ENCODE peak calls at places on chromosomes 4 and X, in ten cellular contexts. X, U, B, A, L, M, H, D, O and T are unnamed samples.

GRCh38 chr4:53702334-53703266 is 111.3 kb upstream of the LNX1 start:
- DNase-seq in X (peak), U (peak), B (peak), A (peak), L (peak), M (peak), H (peak), D (peak), O (peak), T (peak)

GRCh38 chr4:181855307-181855706 is 387.9 kb upstream of the TENM3 start:
- DNase-seq in X (peak), U (no peak), B (no peak), A (no peak), L (no peak), M (no peak), H (no peak), D (no peak), O (no peak), T (no peak)

GRCh38 chrX:41689711-41690110 is 938 bp downstream of the GPR34 start:
- DNase-seq in X (peak), U (no peak), B (no peak), A (no peak), L (no peak), M (no peak), H (no peak), D (no peak), O (peak), T (no peak)

GRCh38 chrX:48021026-48021900 is 14.5 kb downstream of the SPACA5 start:
- DNase-seq in X (peak), U (peak), B (peak), A (peak), L (peak), M (peak), H (peak), D (peak), O (peak), T (peak)

GRCh38 chr4:5220028-5220427 is 168.7 kb downstream of the STK32B start:
- DNase-seq in X (peak), U (no peak), B (no peak), A (peak), L (no peak), M (peak), H (no peak), D (no peak), O (peak), T (no peak)

GRCh38 chrX:1661048-1661921 is 46.4 kb downstream of the ASMT start:
- DNase-seq in X (no peak), U (no peak), B (peak), A (peak), L (peak), M (no peak), H (no peak), D (peak), O (no peak), T (no peak)

GRCh38 chr4:94925764-94926347 is 168.1 kb downstream of the BMPR1B start:
- DNase-seq in X (no peak), U (no peak), B (no peak), A (no peak), L (no peak), M (peak), H (no peak), D (no peak), O (no peak), T (no peak)

GRCh38 chr4:33453436-33453835 is 2733.3 kb downstream of the PCDH7 start:
- DNase-seq in X (no peak), U (no peak), B (no peak), A (no peak), L (peak), M (no peak), H (no peak), D (no peak), O (no peak), T (no peak)

GRCh38 chr4:48761286-48761685 is 18.8 kb downstream of the FRYL start:
- DNase-seq in X (no peak), U (no peak), B (no peak), A (no peak), L (no peak), M (no peak), H (no peak), D (no peak), O (no peak), T (no peak)

GRCh38 chr4:97215426-97215825 is 927.9 kb downstream of the STPG2 start:
- DNase-seq in X (no peak), U (no peak), B (no peak), A (no peak), L (no peak), M (no peak), H (no peak), D (no peak), O (no peak), T (no peak)

GRCh38 chrX:69238960-69239231 is 73.6 kb upstream of the PJA1 start:
- DNase-seq in X (no peak), U (no peak), B (no peak), A (no peak), L (no peak), M (no peak), H (no peak), D (no peak), O (no peak), T (no peak)

GRCh38 chrX:39418936-39419659 is 617.8 kb downstream of the MID1IP1 start:
- DNase-seq in X (no peak), U (no peak), B (no peak), A (no peak), L (no peak), M (no peak), H (peak), D (no peak), O (peak), T (no peak)

GRCh38 chr4:183408791-183409190 is 35.6 kb upstream of the CDKN2AIP start:
- DNase-seq in X (no peak), U (no peak), B (no peak), A (peak), L (peak), M (no peak), H (no peak), D (no peak), O (no peak), T (no peak)

GRCh38 chr4:99808260-99808857 is 8.3 kb upstream of the DAPP1 start:
- DNase-seq in X (peak), U (no peak), B (peak), A (peak), L (no peak), M (peak), H (peak), D (peak), O (peak), T (peak)

GRCh38 chr4:8211737-8212581 is 12.9 kb downstream of the SH3TC1 start:
- DNase-seq in X (no peak), U (no peak), B (no peak), A (no peak), L (no peak), M (no peak), H (no peak), D (no peak), O (no peak), T (no peak)

GRCh38 chrX:150155396-150156048 is 207.6 kb upstream of the MAMLD1 start:
- DNase-seq in X (peak), U (peak), B (no peak), A (no peak), L (no peak), M (peak), H (peak), D (no peak), O (peak), T (no peak)

GRCh38 chrX:23514082-23514481 is 153.2 kb upstream of the PRDX4 start:
- DNase-seq in X (no peak), U (no peak), B (no peak), A (no peak), L (no peak), M (no peak), H (no peak), D (no peak), O (no peak), T (peak)

GRCh38 chrX:34653811-34654210 is 3.3 kb downstream of the TMEM47 start:
- DNase-seq in X (peak), U (no peak), B (no peak), A (no peak), L (no peak), M (no peak), H (no peak), D (no peak), O (no peak), T (no peak)

GRCh38 chrX:34404386-34405070 is 252.6 kb downstream of the TMEM47 start:
- DNase-seq in X (peak), U (no peak), B (no peak), A (no peak), L (no peak), M (no peak), H (no peak), D (no peak), O (peak), T (no peak)

GRCh38 chr4:145885666-145886065 is 53.0 kb downstream of the ZNF827 start:
- DNase-seq in X (no peak), U (no peak), B (no peak), A (no peak), L (no peak), M (no peak), H (no peak), D (no peak), O (no peak), T (no peak)

GRCh38 chr4:29970626-29971025 is 749.5 kb upstream of the PCDH7 start:
- DNase-seq in X (no peak), U (no peak), B (no peak), A (peak), L (no peak), M (peak), H (no peak), D (no peak), O (no peak), T (no peak)

GRCh38 chr4:104490770-104491395 is 3.8 kb downstream of the CXXC4 start:
- DNase-seq in X (peak), U (peak), B (peak), A (peak), L (peak), M (peak), H (peak), D (peak), O (peak), T (peak)

GRCh38 chrX:40192196-40192595 is 94.4 kb upstream of the BCOR start:
- DNase-seq in X (no peak), U (no peak), B (no peak), A (no peak), L (no peak), M (no peak), H (no peak), D (no peak), O (no peak), T (no peak)

GRCh38 chr4:132540797-132541196 is 608.3 kb upstream of the PCDH10 start:
- DNase-seq in X (no peak), U (no peak), B (no peak), A (no peak), L (no peak), M (no peak), H (no peak), D (no peak), O (no peak), T (no peak)

GRCh38 chr4:7778524-7779193 is 161.0 kb downstream of the AFAP1 start:
- DNase-seq in X (no peak), U (no peak), B (no peak), A (no peak), L (peak), M (no peak), H (no peak), D (no peak), O (no peak), T (peak)

GRCh38 chr4:125283702-125284279 is 31.0 kb upstream of the FAT4 start:
- DNase-seq in X (peak), U (no peak), B (no peak), A (peak), L (no peak), M (peak), H (no peak), D (peak), O (peak), T (no peak)

GRCh38 chrX:108221481-108221880 is 129.9 kb downstream of the ATG4A start:
- DNase-seq in X (no peak), U (no peak), B (no peak), A (no peak), L (no peak), M (no peak), H (no peak), D (no peak), O (no peak), T (no peak)

GRCh38 chr4:183855651-183856190 is 49.4 kb upstream of the STOX2 start:
- DNase-seq in X (no peak), U (no peak), B (no peak), A (no peak), L (no peak), M (no peak), H (no peak), D (no peak), O (no peak), T (no peak)

GRCh38 chr4:169124661-169125060 is 114.6 kb upstream of the CBR4 start:
- DNase-seq in X (no peak), U (no peak), B (no peak), A (no peak), L (no peak), M (no peak), H (no peak), D (no peak), O (no peak), T (no peak)
- TF ChIP-seq CTCF in X (no peak), U (no peak), B (no peak), A (no peak), L (no peak), M (no peak), H (no peak), D (no peak), O (no peak), T (no peak)

DNA sequence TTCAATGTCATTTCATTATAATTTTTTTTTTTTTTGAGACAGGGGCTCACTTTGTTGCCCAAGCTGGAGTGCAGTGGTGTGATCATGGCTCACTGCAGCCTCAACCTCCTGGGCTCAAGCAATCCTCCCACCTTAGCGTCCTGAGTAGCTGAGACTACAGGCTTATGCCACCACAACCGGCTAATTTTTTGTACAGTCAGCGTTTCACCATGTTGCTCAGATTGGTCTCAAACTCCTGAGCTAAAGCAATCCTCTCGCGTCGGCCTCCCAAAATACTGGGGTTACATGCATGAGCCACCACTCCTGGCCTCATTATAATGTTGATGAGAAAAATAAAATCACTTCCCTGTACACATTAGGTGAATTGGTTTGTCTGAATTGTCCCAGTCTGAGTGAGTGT is 16.9 kb downstream of the TAF7L start:
- DNase-seq in X (no peak), U (no peak), B (no peak), A (no peak), L (no peak), M (no peak), H (no peak), D (no peak), O (no peak), T (no peak)
- TF ChIP-seq CTCF in X (no peak), U (no peak), B (no peak), A (no peak), L (no peak), M (no peak), H (no peak), D (no peak), O (no peak), T (no peak)

GRCh38 chrX:17535229-17535628 is 160.2 kb downstream of the NHS start:
- DNase-seq in X (peak), U (no peak), B (no peak), A (peak), L (no peak), M (peak), H (peak), D (peak), O (peak), T (no peak)
- TF ChIP-seq CTCF in X (peak), U (peak), B (no peak), A (peak), L (peak), M (peak), H (peak), D (peak), O (peak), T (peak)

GRCh38 chrX:134931550-134931949 is 59.2 kb upstream of the SMIM10 start:
- DNase-seq in X (no peak), U (no peak), B (no peak), A (peak), L (no peak), M (peak), H (no peak), D (peak), O (no peak), T (no peak)
- TF ChIP-seq CTCF in X (peak), U (no peak), B (no peak), A (no peak), L (no peak), M (peak), H (no peak), D (no peak), O (no peak), T (no peak)

DNA sequence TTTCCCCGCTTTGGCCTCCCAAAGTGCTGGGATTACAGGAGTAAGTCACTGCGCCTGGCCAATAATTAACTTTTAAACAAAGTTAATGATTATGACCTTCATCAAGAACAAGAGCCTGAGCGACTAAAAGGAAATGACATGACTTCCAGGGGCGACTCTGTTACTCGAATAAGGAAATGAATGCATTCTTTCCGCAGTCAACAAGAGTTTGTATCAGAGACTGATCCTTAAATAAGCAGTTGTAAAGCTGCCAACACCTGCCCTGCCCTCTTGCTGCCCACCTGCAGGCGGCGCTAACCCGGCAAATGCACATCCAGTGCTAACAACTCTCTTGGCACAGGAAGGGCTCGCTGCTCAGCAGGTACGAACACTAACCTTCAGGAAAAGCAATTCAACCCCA is 27.3 kb downstream of the WDR1 start:
- DNase-seq in X (no peak), U (no peak), B (no peak), A (peak), L (no peak), M (peak), H (peak), D (no peak), O (no peak), T (no peak)
- TF ChIP-seq CTCF in X (peak), U (peak), B (peak), A (peak), L (no peak), M (peak), H (peak), D (no peak), O (peak), T (no peak)

GRCh38 chr4:175891231-175891630 is 79.2 kb upstream of the GPM6A start:
- DNase-seq in X (no peak), U (no peak), B (no peak), A (no peak), L (no peak), M (no peak), H (no peak), D (no peak), O (no peak), T (no peak)

GRCh38 chr4:175891863-175892262 is 79.8 kb upstream of the GPM6A start:
- DNase-seq in X (peak), U (no peak), B (no peak), A (peak), L (no peak), M (peak), H (no peak), D (peak), O (peak), T (no peak)
- TF ChIP-seq CTCF in X (peak), U (no peak), B (no peak), A (peak), L (no peak), M (peak), H (peak), D (peak), O (peak), T (peak)